ENCODE peak calls at places on chromosomes 2 and 18, in eight cellular contexts. One of them, this sample, is unnamed.

GRCh38 chr2:61144697-61145268 is 17.2 kb upstream of the C2orf74 start:
- DNase-seq in GM23338: peak
- DNase-seq in tibial nerve: peak
- DNase-seq in spleen: peak
- DNase-seq in astrocyte: peak
- DNase-seq in lower lobe of right lung: peak
- DNase-seq in CD8-positive, alpha-beta memory T cell: peak
- DNase-seq in adrenal gland: peak
- DNase-seq in this sample: peak

GRCh38 chr18:59264651-59265245 is 8.5 kb downstream of the RAX start:
- DNase-seq in tibial nerve: no peak
- DNase-seq in GM23338: peak
- DNase-seq in spleen: no peak
- DNase-seq in astrocyte: no peak
- DNase-seq in lower lobe of right lung: no peak
- DNase-seq in CD8-positive, alpha-beta memory T cell: no peak
- DNase-seq in adrenal gland: no peak
- DNase-seq in this sample: no peak

GRCh38 chr2:151857650-151858049 is 29.4 kb upstream of the ARL5A start:
- DNase-seq in tibial nerve: no peak
- DNase-seq in spleen: no peak
- DNase-seq in GM23338: no peak
- DNase-seq in adrenal gland: no peak
- DNase-seq in CD8-positive, alpha-beta memory T cell: no peak
- DNase-seq in lower lobe of right lung: no peak
- DNase-seq in astrocyte: no peak
- DNase-seq in this sample: no peak

GRCh38 chr2:88483200-88483599 is 30.7 kb upstream of the FOXI3 start:
- DNase-seq in astrocyte: no peak
- DNase-seq in CD8-positive, alpha-beta memory T cell: no peak
- DNase-seq in spleen: no peak
- DNase-seq in tibial nerve: no peak
- DNase-seq in lower lobe of right lung: no peak
- DNase-seq in GM23338: no peak
- DNase-seq in adrenal gland: no peak
- DNase-seq in this sample: no peak

GRCh38 chr2:70360661-70361316 is 58.9 kb upstream of the FAM136A start:
- DNase-seq in astrocyte: no peak
- DNase-seq in lower lobe of right lung: no peak
- DNase-seq in spleen: no peak
- DNase-seq in adrenal gland: no peak
- DNase-seq in tibial nerve: no peak
- DNase-seq in GM23338: no peak
- DNase-seq in CD8-positive, alpha-beta memory T cell: no peak
- DNase-seq in this sample: no peak

GRCh38 chr2:119433636-119434327 is 2.1 kb downstream of the TMEM37 start:
- DNase-seq in CD8-positive, alpha-beta memory T cell: no peak
- DNase-seq in tibial nerve: no peak
- DNase-seq in GM23338: no peak
- DNase-seq in spleen: no peak
- DNase-seq in lower lobe of right lung: no peak
- DNase-seq in adrenal gland: no peak
- DNase-seq in astrocyte: no peak
- DNase-seq in this sample: no peak

GRCh38 chr18:75456277-75456676 is 28.8 kb upstream of the SMIM21 start:
- DNase-seq in adrenal gland: no peak
- DNase-seq in tibial nerve: no peak
- DNase-seq in GM23338: peak
- DNase-seq in spleen: no peak
- DNase-seq in lower lobe of right lung: no peak
- DNase-seq in CD8-positive, alpha-beta memory T cell: no peak
- DNase-seq in astrocyte: no peak
- DNase-seq in this sample: no peak

GRCh38 chr2:25654801-25655200 is 18.6 kb downstream of the DTNB start:
- DNase-seq in lower lobe of right lung: no peak
- DNase-seq in CD8-positive, alpha-beta memory T cell: no peak
- DNase-seq in spleen: no peak
- DNase-seq in adrenal gland: no peak
- DNase-seq in astrocyte: no peak
- DNase-seq in GM23338: no peak
- DNase-seq in tibial nerve: no peak
- DNase-seq in this sample: no peak

GRCh38 chr2:43448011-43448821 is 147.6 kb downstream of the THADA start:
- DNase-seq in lower lobe of right lung: no peak
- DNase-seq in CD8-positive, alpha-beta memory T cell: no peak
- DNase-seq in adrenal gland: no peak
- DNase-seq in astrocyte: no peak
- DNase-seq in GM23338: peak
- DNase-seq in spleen: no peak
- DNase-seq in tibial nerve: no peak
- DNase-seq in this sample: no peak

GRCh38 chr2:190359896-190360376 is 16.5 kb downstream of the INPP1 start:
- DNase-seq in CD8-positive, alpha-beta memory T cell: peak
- DNase-seq in lower lobe of right lung: no peak
- DNase-seq in astrocyte: peak
- DNase-seq in GM23338: peak
- DNase-seq in tibial nerve: no peak
- DNase-seq in spleen: no peak
- DNase-seq in adrenal gland: peak
- DNase-seq in this sample: peak

GRCh38 chr2:30149976-30150375 is 3.2 kb downstream of the YPEL5 start:
- DNase-seq in CD8-positive, alpha-beta memory T cell: no peak
- DNase-seq in adrenal gland: no peak
- DNase-seq in astrocyte: no peak
- DNase-seq in lower lobe of right lung: no peak
- DNase-seq in tibial nerve: no peak
- DNase-seq in GM23338: no peak
- DNase-seq in spleen: no peak
- DNase-seq in this sample: peak

GRCh38 chr2:33084433-33084832 is 137.7 kb downstream of the LTBP1 start:
- DNase-seq in GM23338: no peak
- DNase-seq in adrenal gland: no peak
- DNase-seq in CD8-positive, alpha-beta memory T cell: no peak
- DNase-seq in lower lobe of right lung: no peak
- DNase-seq in tibial nerve: no peak
- DNase-seq in astrocyte: no peak
- DNase-seq in spleen: no peak
- DNase-seq in this sample: no peak
- H3K27ac ChIP-seq in GM23338: no peak
- H3K27ac ChIP-seq in adrenal gland: no peak
- H3K27ac ChIP-seq in CD8-positive, alpha-beta memory T cell: no peak
- H3K27ac ChIP-seq in lower lobe of right lung: no peak
- H3K27ac ChIP-seq in tibial nerve: no peak
- H3K27ac ChIP-seq in astrocyte: no peak
- H3K27ac ChIP-seq in spleen: no peak
- H3K27ac ChIP-seq in this sample: no peak

DNA sequence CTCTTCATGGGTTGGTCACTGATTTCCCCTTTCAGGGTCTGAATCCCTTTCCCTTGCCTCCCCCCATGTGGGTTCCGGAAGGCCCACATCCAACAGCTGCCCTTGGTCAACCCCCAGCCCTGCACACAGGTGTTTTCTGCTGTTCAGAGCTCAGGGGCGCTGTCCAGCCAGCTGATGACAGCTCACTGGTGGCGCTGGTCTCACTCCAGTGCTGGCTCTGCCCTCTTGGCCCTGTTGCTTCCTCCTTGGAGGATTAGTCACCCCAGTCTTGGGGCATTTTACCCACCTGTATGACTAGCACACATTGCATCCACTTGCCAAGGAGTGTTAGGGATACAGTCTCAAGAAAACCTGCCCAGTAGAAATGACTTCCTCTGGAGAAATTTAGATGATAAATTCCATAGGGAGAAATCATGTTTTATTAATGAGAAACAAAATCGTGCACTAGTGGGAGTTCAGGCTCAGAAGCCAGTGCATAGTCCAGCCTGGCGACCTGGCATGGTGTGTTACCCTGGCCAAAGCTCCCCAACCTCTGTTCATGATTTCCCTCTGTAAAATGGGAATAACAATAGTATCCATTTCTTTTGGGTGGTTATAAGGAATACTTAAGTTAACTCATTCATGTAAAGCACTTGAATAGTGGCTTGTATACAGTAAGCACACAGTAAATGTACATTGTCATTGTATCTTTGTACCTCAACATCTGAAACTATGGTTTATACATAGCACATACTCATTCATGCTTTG is 21.6 kb downstream of the CRIM1 start:
- DNase-seq in adrenal gland: no peak
- DNase-seq in GM23338: peak
- DNase-seq in CD8-positive, alpha-beta memory T cell: no peak
- DNase-seq in lower lobe of right lung: peak
- DNase-seq in spleen: no peak
- DNase-seq in tibial nerve: no peak
- DNase-seq in astrocyte: no peak
- DNase-seq in this sample: no peak
- H3K4me3 ChIP-seq in adrenal gland: no peak
- H3K4me3 ChIP-seq in GM23338: peak
- H3K4me3 ChIP-seq in CD8-positive, alpha-beta memory T cell: no peak
- H3K4me3 ChIP-seq in lower lobe of right lung: no peak
- H3K4me3 ChIP-seq in spleen: no peak
- H3K4me3 ChIP-seq in tibial nerve: no peak
- H3K4me3 ChIP-seq in astrocyte: no peak
- H3K4me3 ChIP-seq in this sample: no peak

GRCh38 chr2:127649100-127649611 is 3.2 kb downstream of the GPR17 start:
- DNase-seq in lower lobe of right lung: peak
- DNase-seq in spleen: peak
- DNase-seq in GM23338: no peak
- DNase-seq in astrocyte: no peak
- DNase-seq in tibial nerve: no peak
- DNase-seq in CD8-positive, alpha-beta memory T cell: no peak
- DNase-seq in adrenal gland: no peak
- DNase-seq in this sample: no peak

GRCh38 chr2:127646487-127647241 is 711 bp downstream of the GPR17 start:
- DNase-seq in tibial nerve: no peak
- DNase-seq in spleen: peak
- DNase-seq in astrocyte: no peak
- DNase-seq in lower lobe of right lung: peak
- DNase-seq in adrenal gland: no peak
- DNase-seq in CD8-positive, alpha-beta memory T cell: no peak
- DNase-seq in GM23338: no peak
- DNase-seq in this sample: no peak

GRCh38 chr2:127645395-127646291 is at the start of gene GPR17:
- DNase-seq in tibial nerve: no peak
- DNase-seq in astrocyte: no peak
- DNase-seq in GM23338: no peak
- DNase-seq in CD8-positive, alpha-beta memory T cell: no peak
- DNase-seq in lower lobe of right lung: peak
- DNase-seq in adrenal gland: no peak
- DNase-seq in spleen: peak
- DNase-seq in this sample: no peak

GRCh38 chr2:127648321-127648720 is 2.4 kb downstream of the GPR17 start:
- DNase-seq in spleen: peak
- DNase-seq in CD8-positive, alpha-beta memory T cell: no peak
- DNase-seq in astrocyte: no peak
- DNase-seq in adrenal gland: no peak
- DNase-seq in GM23338: no peak
- DNase-seq in lower lobe of right lung: peak
- DNase-seq in tibial nerve: no peak
- DNase-seq in this sample: peak

DNA sequence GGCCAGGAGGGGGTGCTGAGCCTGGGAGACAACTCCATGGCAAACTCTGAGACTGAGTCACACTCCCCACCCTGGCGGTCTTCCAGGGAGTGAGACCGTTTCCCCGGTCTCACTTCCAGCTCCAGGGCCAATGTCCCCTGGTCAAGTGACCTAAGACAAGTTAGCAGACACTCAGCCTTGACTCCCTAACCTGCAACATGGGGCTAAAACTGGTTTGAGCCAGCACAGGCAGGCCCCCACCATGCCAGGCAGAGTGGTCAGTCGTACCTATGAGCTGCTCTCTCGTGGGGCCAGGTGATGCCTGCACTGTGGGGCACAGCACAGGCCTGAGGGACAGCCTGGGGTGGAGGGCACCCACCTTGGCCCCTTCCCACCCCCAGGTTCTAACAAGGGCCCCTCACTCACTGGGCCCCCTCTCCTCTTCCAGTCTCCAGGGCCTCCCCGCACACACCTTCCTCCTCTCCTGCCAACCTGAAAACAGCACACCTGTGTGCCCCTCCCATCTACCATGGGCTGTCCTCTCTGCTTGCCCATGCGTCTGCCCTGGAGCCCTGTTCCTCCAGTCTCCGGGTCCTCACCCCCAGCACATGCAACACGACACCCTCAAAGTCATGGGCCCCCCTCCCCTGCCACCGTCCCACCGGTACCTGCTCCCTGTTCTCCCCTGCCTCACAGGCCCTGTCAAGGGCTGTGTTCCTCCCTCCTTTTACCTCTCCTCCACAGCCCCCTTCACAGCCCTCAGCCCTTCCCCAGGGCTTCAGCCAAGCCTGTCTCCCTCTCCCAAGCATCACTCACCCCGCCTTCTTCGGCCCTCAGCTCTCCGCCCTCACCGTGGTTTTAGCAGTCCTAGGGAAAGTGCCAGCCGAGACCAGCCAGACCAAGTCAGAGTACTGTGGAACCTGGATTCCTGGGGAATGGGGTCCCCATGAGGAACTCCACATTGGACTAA is 1.6 kb downstream of the GPR17 start:
- DNase-seq in CD8-positive, alpha-beta memory T cell: no peak
- DNase-seq in lower lobe of right lung: peak
- DNase-seq in GM23338: no peak
- DNase-seq in tibial nerve: no peak
- DNase-seq in adrenal gland: peak
- DNase-seq in astrocyte: no peak
- DNase-seq in spleen: peak
- DNase-seq in this sample: peak
- H3K27ac ChIP-seq in CD8-positive, alpha-beta memory T cell: no peak
- H3K27ac ChIP-seq in lower lobe of right lung: peak
- H3K27ac ChIP-seq in GM23338: no peak
- H3K27ac ChIP-seq in tibial nerve: peak
- H3K27ac ChIP-seq in adrenal gland: no peak
- H3K27ac ChIP-seq in astrocyte: no peak
- H3K27ac ChIP-seq in spleen: peak
- H3K27ac ChIP-seq in this sample: no peak

GRCh38 chr2:96907405-96908041 is 37.6 kb upstream of the SEMA4C start:
- DNase-seq in spleen: no peak
- DNase-seq in adrenal gland: no peak
- DNase-seq in tibial nerve: peak
- DNase-seq in GM23338: peak
- DNase-seq in CD8-positive, alpha-beta memory T cell: no peak
- DNase-seq in astrocyte: peak
- DNase-seq in lower lobe of right lung: peak
- DNase-seq in this sample: peak

GRCh38 chr2:96903809-96904208 is 33.9 kb upstream of the SEMA4C start:
- DNase-seq in spleen: no peak
- DNase-seq in GM23338: no peak
- DNase-seq in CD8-positive, alpha-beta memory T cell: no peak
- DNase-seq in astrocyte: no peak
- DNase-seq in lower lobe of right lung: no peak
- DNase-seq in tibial nerve: no peak
- DNase-seq in adrenal gland: no peak
- DNase-seq in this sample: no peak

GRCh38 chr2:96903318-96903717 is 33.4 kb upstream of the SEMA4C start:
- DNase-seq in astrocyte: no peak
- DNase-seq in lower lobe of right lung: no peak
- DNase-seq in spleen: no peak
- DNase-seq in tibial nerve: no peak
- DNase-seq in CD8-positive, alpha-beta memory T cell: no peak
- DNase-seq in adrenal gland: no peak
- DNase-seq in GM23338: no peak
- DNase-seq in this sample: peak

GRCh38 chr2:96909651-96910050 is 39.8 kb upstream of the SEMA4C start:
- DNase-seq in astrocyte: no peak
- DNase-seq in lower lobe of right lung: no peak
- DNase-seq in adrenal gland: no peak
- DNase-seq in CD8-positive, alpha-beta memory T cell: no peak
- DNase-seq in GM23338: no peak
- DNase-seq in tibial nerve: no peak
- DNase-seq in spleen: no peak
- DNase-seq in this sample: no peak

GRCh38 chr2:96906719-96907404 is 37.0 kb upstream of the SEMA4C start:
- DNase-seq in lower lobe of right lung: no peak
- DNase-seq in astrocyte: no peak
- DNase-seq in CD8-positive, alpha-beta memory T cell: no peak
- DNase-seq in tibial nerve: peak
- DNase-seq in GM23338: peak
- DNase-seq in adrenal gland: no peak
- DNase-seq in spleen: no peak
- DNase-seq in this sample: no peak
- H3K4me3 ChIP-seq in lower lobe of right lung: peak
- H3K4me3 ChIP-seq in astrocyte: no peak
- H3K4me3 ChIP-seq in CD8-positive, alpha-beta memory T cell: no peak
- H3K4me3 ChIP-seq in tibial nerve: peak
- H3K4me3 ChIP-seq in GM23338: no peak
- H3K4me3 ChIP-seq in adrenal gland: no peak
- H3K4me3 ChIP-seq in spleen: no peak
- H3K4me3 ChIP-seq in this sample: no peak